ENCODE peak calls at places on chromosome 22, in five cellular contexts. Q is HL-60, H is pancreas, Z is tibial nerve, N is mucosa of descending colon. B is an unnamed sample.
A peak's percentile ranks its signal among the peaks of the same experiment; 100 is the strongest.

GRCh38 chr22:24968066-24968561 is 15.6 kb downstream of the KIAA1671 start:
- DNase-seq in Q (no peak), H (no peak), Z (no peak), N (no peak), B (no peak)

GRCh38 chr22:36325163-36326031 is 62.4 kb downstream of the MYH9 start:
- DNase-seq in Q (no peak), H (no peak), Z (peak; percentile 82), N (peak; percentile 83), B (no peak)

GRCh38 chr22:25563757-25564319 is 637 bp upstream of the GRK3 start:
- DNase-seq in Q (peak; percentile 86), H (no peak), Z (peak; percentile 34), N (no peak), B (peak; percentile 70)

GRCh38 chr22:50082197-50082715 is 3.0 kb downstream of the MLC1 start:
- DNase-seq in Q (no peak), H (no peak), Z (no peak), N (no peak), B (no peak)

GRCh38 chr22:44898236-44898635 is 111.6 kb downstream of the PHF21B start:
- DNase-seq in Q (no peak), H (no peak), Z (no peak), N (no peak), B (no peak)

GRCh38 chr22:45671051-45671782 is 417 bp upstream of the ATXN10 start:
- DNase-seq in Q (no peak), H (no peak), Z (no peak), N (peak; percentile 34), B (no peak)

GRCh38 chr22:33832558-33833151 is 87.6 kb downstream of the LARGE1 start:
- DNase-seq in Q (no peak), H (peak; percentile 7), Z (no peak), N (no peak), B (no peak)

GRCh38 chr22:30208631-30209603 is 37.6 kb downstream of the LIF start:
- DNase-seq in Q (no peak), H (peak; percentile 44), Z (peak; percentile 54), N (no peak), B (no peak)

GRCh38 chr22:26597480-26597879 is 7.5 kb upstream of the TPST2 start:
- DNase-seq in Q (no peak), H (no peak), Z (no peak), N (no peak), B (no peak)

GRCh38 chr22:28955817-28956216 is 72.4 kb downstream of the ZNRF3 start:
- DNase-seq in Q (peak; percentile 98), H (no peak), Z (no peak), N (no peak), B (peak; percentile 91)

GRCh38 chr22:47090591-47091240 is 328.3 kb downstream of the TBC1D22A start:
- DNase-seq in Q (no peak), H (no peak), Z (no peak), N (no peak), B (no peak)

GRCh38 chr22:19844423-19845368 is 10.0 kb downstream of the GNB1L start:
- DNase-seq in Q (peak; percentile 79), H (no peak), Z (no peak), N (no peak), B (no peak)

GRCh38 chr22:48427731-48428211 is 1399.9 kb downstream of the BRD1 start:
- DNase-seq in Q (no peak), H (no peak), Z (no peak), N (no peak), B (no peak)

GRCh38 chr22:34105461-34106062 is 185.3 kb upstream of the LARGE1 start:
- DNase-seq in Q (peak; percentile 20), H (peak; percentile 36), Z (peak; percentile 56), N (peak; percentile 71), B (peak; percentile 46)

GRCh38 chr22:29167032-29167911 is 38.4 kb upstream of the EMID1 start:
- DNase-seq in Q (peak; percentile 97), H (no peak), Z (no peak), N (peak; percentile 19), B (peak; percentile 99)

GRCh38 chr22:29344137-29344536 is 28.6 kb upstream of the RASL10A start:
- DNase-seq in Q (no peak), H (peak; percentile 83), Z (no peak), N (no peak), B (no peak)

GRCh38 chr22:38203855-38204497 is 2.2 kb downstream of the MAFF start:
- DNase-seq in Q (no peak), H (no peak), Z (no peak), N (no peak), B (peak; percentile 27)

GRCh38 chr22:23146842-23147205 is 1.5 kb downstream of the RAB36 start:
- DNase-seq in Q (no peak), H (no peak), Z (no peak), N (no peak), B (no peak)

GRCh38 chr22:24693359-24693758 is 81.2 kb downstream of the PIWIL3 start:
- DNase-seq in Q (no peak), H (no peak), Z (no peak), N (no peak), B (no peak)

GRCh38 chr22:37771081-37771480 is 36.7 kb upstream of the GCAT start:
- DNase-seq in Q (no peak), H (no peak), Z (no peak), N (no peak), B (no peak)

GRCh38 chr22:22038178-22038880 is 55.7 kb upstream of the TOP3B start:
- DNase-seq in Q (no peak), H (no peak), Z (no peak), N (no peak), B (no peak)

GRCh38 chr22:26597026-26597425 is 7.1 kb upstream of the TPST2 start:
- DNase-seq in Q (no peak), H (no peak), Z (no peak), N (no peak), B (no peak)

GRCh38 chr22:50525104-50525958 is at the start of gene SCO2:
- DNase-seq in Q (peak; percentile 96), H (peak; percentile 96), Z (peak; percentile 90), N (peak; percentile 98), B (peak; percentile 99)

GRCh38 chr22:19343470-19343869 is 52.0 kb upstream of the CLTCL1 start:
- DNase-seq in Q (no peak), H (no peak), Z (no peak), N (no peak), B (no peak)

GRCh38 chr22:24526191-24526590 is 28.7 kb downstream of the GUCD1 start:
- DNase-seq in Q (no peak), H (no peak), Z (no peak), N (no peak), B (no peak)

DNA sequence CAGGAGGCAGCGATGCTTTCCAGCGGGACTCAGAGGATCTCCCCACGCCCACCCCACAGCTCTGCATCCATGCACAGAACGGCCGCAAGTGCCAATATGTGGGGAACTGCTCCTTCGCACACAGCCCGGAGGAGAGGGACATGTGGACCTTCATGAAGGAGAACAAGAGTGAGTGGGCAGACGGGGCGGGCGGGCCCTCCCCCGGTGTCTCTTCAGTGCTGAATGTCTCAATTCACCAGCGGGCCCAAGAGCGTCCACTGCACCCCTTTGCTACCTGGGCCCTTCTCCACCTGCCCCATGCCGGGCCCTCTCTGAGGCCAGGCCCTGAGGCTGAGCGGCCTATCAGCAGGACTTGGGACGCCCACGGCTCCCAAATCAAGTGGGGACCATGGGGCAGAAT is 25.8 kb upstream of the TEF start:
- DNase-seq in Q (no peak), H (no peak), Z (no peak), N (no peak), B (no peak)
- TF ChIP-seq CTCF in Q (no peak), H (no peak), Z (no peak), N (no peak), B (no peak)

DNA sequence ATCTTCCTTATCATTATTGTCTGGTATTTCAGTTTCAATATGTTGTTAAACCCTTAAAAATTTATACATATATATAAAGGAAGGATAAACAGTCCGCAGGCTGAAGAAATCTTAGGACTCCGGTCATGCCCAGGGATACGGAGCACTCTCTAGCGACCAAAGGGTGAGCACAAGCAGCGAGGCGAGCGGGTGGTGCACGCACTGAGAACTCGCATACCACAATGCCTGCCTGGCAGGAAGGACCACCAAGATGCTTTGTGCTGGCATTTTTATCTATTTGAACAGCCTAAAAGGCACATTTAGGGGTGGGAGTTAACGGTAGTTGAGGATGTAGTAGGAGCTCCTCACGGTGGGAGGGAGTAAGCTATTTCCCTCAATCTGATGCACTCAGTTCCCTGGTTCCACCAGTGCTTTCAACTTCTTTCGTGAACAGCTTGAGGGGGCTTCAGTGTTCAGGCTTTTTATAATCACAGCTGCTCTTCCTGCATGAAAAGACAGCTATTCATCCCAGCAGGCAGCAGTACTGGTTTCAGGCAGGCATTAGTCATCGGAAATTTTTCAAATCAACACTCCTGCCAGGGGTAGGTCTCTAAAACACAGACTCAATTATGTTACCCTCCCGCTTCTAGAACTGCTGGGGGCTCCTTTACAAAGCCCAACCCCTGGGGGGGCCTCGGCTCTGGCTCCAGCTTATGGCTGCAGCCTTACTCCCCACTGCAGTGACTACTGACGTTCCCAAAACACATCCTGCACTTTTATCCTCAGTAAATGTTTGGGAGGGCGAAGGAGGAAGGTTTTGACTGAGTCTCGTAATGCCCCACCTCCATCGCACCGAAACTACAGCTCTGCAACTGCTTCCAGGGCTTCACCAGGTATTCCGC is 6.0 kb downstream of the POLDIP3 start:
- DNase-seq in Q (no peak), H (no peak), Z (no peak), N (no peak), B (no peak)
- H3K4me3 ChIP-seq in Q (no peak overlapping the region), H (no peak overlapping the region), Z (peak overlapping the region; percentile 23), N (no peak overlapping the region), B (no peak overlapping the region)

DNA sequence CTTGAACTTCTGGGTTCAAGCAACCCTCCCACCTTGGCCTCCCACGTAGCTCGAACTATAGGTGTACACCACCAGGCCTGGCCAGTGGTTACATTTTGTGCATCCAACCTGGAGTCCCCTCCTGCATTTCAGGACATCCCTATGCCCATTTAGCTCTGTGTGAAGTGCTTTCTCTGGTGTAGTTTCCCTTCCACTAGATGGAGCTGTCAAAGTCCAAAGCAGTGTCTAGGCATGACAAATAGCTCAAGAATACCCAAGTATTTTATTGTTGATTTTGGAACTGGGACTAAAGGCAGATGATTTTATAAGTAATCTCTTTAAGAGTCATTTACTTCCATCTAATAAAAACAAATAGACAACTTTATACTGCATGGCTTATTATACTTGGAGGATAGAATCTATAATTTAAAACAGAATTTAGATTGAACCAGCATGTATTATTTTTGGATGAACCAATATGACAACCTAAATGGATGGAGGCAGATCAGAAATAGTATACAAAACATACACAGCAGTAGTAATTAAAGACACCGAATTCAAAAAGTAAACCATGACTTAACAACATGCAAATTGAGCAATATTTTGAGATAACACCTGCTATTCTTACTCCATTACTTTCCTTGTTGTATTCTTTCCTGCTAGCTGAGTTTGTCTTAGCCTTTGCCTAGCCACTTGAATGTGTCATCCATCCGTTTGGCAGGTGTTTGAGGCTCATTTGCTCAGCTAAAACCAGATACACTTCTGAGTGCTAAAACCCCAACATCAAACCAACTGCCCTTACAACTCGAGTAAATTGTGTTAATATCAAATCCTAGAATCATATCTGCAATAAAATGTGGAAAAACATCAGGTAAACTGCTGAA is 37.7 kb downstream of the EIF4ENIF1 start:
- DNase-seq in Q (peak; percentile 39), H (no peak), Z (no peak), N (no peak), B (peak; percentile 65)
- TF ChIP-seq CTCF in Q (peak; percentile 49), H (no peak), Z (no peak), N (peak; percentile 15), B (peak; percentile 54)

DNA sequence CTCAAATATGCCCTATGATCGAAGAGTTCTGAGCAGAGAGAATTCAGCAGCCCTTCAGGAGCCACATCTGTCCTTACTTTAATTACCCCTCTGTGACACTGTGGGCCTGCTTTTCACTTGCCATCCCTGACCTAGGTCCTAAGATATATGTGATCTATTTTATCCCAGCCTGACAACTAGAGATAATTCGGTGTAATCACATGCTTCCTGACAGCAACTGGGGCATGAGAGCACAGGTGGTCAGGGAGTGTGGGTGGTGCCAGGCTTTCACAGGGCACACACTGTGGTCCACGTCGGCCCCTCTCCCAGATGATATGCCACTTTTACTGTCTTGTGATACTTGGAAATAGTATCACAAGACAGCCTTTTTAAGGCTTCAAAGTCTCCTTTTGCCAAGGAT is 3.9 kb downstream of the TUBA8 start:
- DNase-seq in Q (no peak), H (no peak), Z (no peak), N (no peak), B (no peak)
- H3K4me3 ChIP-seq in Q (no peak overlapping the region), H (no peak overlapping the region), Z (no peak overlapping the region), N (no peak overlapping the region), B (no peak overlapping the region)

B was measured in GM12865.